ENCODE peak calls at places on chromosome 20, in six cellular contexts. W, C, Q, O, X and N are unnamed samples.

GRCh38 chr20:52824494-52825216 is 147.5 kb upstream of the TSHZ2 start:
- DNase-seq in W (no peak), C (no peak), Q (no peak), O (no peak), X (no peak), N (no peak)

GRCh38 chr20:34246126-34246626 is 5.0 kb downstream of the ASIP start:
- DNase-seq in W (no peak), C (no peak), Q (no peak), O (no peak), X (no peak), N (no peak)

GRCh38 chr20:40010483-40010882 is 678.6 kb downstream of the MAFB start:
- DNase-seq in W (no peak), C (no peak), Q (no peak), O (no peak), X (no peak), N (no peak)

GRCh38 chr20:326645-327031 is 1.3 kb downstream of the SOX12 start:
- DNase-seq in W (no peak), C (no peak), Q (peak), O (no peak), X (peak), N (peak)

GRCh38 chr20:52410182-52410647 is 218.6 kb upstream of the ZFP64 start:
- DNase-seq in W (no peak), C (peak), Q (no peak), O (no peak), X (no peak), N (no peak)

GRCh38 chr20:4161447-4162251 is 146.3 kb upstream of the RNF24 start:
- DNase-seq in W (peak), C (no peak), Q (no peak), O (peak), X (no peak), N (peak)

GRCh38 chr20:577167-577791 is 32.8 kb downstream of the TCF15 start:
- DNase-seq in W (no peak), C (no peak), Q (peak), O (no peak), X (no peak), N (no peak)

GRCh38 chr20:34368547-34368946 is 5.5 kb downstream of the ITCH start:
- DNase-seq in W (no peak), C (no peak), Q (peak), O (no peak), X (no peak), N (no peak)

GRCh38 chr20:49583669-49584417 is 15.9 kb upstream of the PTGIS start:
- DNase-seq in W (peak), C (peak), Q (peak), O (no peak), X (peak), N (peak)

GRCh38 chr20:24235224-24235735 is 234.1 kb upstream of the SYNDIG1 start:
- DNase-seq in W (no peak), C (no peak), Q (no peak), O (no peak), X (no peak), N (no peak)

GRCh38 chr20:53926428-53927028 is 143.9 kb downstream of the BCAS1 start:
- DNase-seq in W (no peak), C (no peak), Q (peak), O (peak), X (no peak), N (peak)

GRCh38 chr20:39853664-39854063 is 835.4 kb downstream of the MAFB start:
- DNase-seq in W (no peak), C (no peak), Q (no peak), O (peak), X (no peak), N (no peak)

GRCh38 chr20:48686238-48687096 is 141.3 kb downstream of the PREX1 start:
- DNase-seq in W (no peak), C (peak), Q (no peak), O (no peak), X (no peak), N (peak)

GRCh38 chr20:20744170-20744725 is 31.8 kb upstream of the RALGAPA2 start:
- DNase-seq in W (no peak), C (no peak), Q (no peak), O (no peak), X (no peak), N (no peak)

GRCh38 chr20:50181344-50181743 is 9.3 kb upstream of the CEBPB start:
- DNase-seq in W (no peak), C (no peak), Q (no peak), O (no peak), X (no peak), N (no peak)

GRCh38 chr20:45100563-45101245 is at the start of gene KCNS1:
- DNase-seq in W (no peak), C (no peak), Q (no peak), O (no peak), X (no peak), N (peak)

GRCh38 chr20:32763202-32763999 is 1.2 kb downstream of the DNMT3B start:
- DNase-seq in W (no peak), C (no peak), Q (no peak), O (no peak), X (no peak), N (peak)

GRCh38 chr20:43096471-43096870 is 93.2 kb downstream of the PTPRT start:
- DNase-seq in W (no peak), C (no peak), Q (no peak), O (no peak), X (no peak), N (no peak)

DNA sequence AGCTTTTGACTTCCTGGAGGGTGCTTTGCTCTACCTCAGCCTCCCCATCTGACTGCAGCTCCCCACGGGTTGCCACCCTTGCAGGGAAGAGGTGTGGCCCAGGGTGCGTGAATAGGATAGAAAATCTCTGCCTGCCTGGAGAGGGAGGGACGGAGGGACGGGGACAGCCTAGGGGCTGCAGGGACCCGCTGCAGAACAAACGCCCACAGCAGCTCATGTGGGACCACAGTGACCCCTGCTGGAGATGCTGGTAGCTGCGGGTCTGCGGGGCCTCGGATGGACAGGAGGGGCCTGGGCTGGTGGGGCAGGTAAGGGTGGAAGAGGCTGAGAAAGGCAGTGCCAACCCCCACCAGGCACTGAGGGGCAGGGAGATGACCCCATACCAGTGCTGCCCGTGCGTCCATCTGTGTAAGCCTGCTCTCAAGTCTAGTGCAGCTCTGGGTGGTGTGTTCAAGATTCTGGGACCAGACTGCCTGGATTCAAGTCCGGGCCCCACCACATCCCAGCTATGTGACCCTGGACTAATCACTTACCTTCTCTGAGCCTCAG is 39.4 kb downstream of the KIAA1755 start:
- DNase-seq in W (peak), C (peak), Q (peak), O (no peak), X (peak), N (peak)
- TF ChIP-seq POLR2A in W (no peak), C (no peak), Q (no peak), O (no peak), X (no peak), N (no peak)

GRCh38 chr20:11174861-11175260 is 501.1 kb upstream of the JAG1 start:
- DNase-seq in W (no peak), C (no peak), Q (no peak), O (no peak), X (no peak), N (no peak)
- H3K27ac ChIP-seq in W (no peak), C (no peak), Q (no peak), O (no peak), X (no peak), N (no peak)

DNA sequence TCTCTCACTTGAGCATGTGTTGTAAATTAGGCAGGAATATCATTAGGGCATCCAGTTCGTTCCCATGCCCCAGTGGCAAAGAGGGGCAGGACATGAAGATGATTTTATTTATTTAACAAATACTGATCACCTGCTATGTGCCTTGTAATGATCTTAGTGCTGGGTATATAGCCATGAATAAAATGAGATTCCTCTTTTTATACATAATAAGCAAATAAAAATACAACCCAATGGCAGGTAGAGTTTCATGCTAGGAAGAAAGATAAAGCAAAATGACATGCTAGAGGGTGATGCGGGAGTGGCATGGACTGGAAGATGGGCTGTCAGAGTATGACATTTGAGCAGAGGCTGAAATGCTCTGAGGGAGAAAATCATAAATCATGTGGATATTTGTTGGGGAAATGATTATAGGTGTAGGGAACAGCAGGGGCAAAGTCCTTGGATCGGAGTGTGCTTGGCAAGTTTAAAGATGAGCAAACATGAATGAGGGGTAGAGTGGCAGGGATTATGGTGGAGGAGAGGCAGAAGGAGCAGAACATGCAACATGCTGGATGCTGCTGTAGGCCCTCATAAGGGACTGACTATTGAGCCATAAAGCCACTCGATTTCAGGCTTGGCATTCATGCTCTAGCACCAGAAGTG is 342.1 kb downstream of the PLCB1 start:
- DNase-seq in W (no peak), C (no peak), Q (no peak), O (no peak), X (no peak), N (no peak)
- TF ChIP-seq EP300 in W (no peak), C (no peak), Q (no peak), O (no peak), X (no peak), N (no peak)

GRCh38 chr20:25517124-25517523 is 68.2 kb downstream of the NINL start:
- DNase-seq in W (no peak), C (no peak), Q (no peak), O (no peak), X (no peak), N (no peak)
- TF ChIP-seq POLR2A in W (no peak), C (no peak), Q (no peak), O (no peak), X (no peak), N (no peak)

GRCh38 chr20:19252670-19253120 is 40.3 kb downstream of the SLC24A3 start:
- DNase-seq in W (no peak), C (peak), Q (no peak), O (no peak), X (peak), N (peak)

GRCh38 chr20:19254086-19254821 is 41.8 kb downstream of the SLC24A3 start:
- DNase-seq in W (no peak), C (no peak), Q (no peak), O (no peak), X (no peak), N (no peak)

GRCh38 chr20:19251506-19251905 is 39.1 kb downstream of the SLC24A3 start:
- DNase-seq in W (no peak), C (peak), Q (no peak), O (no peak), X (no peak), N (no peak)

GRCh38 chr20:19253316-19253715 is 40.9 kb downstream of the SLC24A3 start:
- DNase-seq in W (no peak), C (no peak), Q (no peak), O (no peak), X (no peak), N (no peak)

DNA sequence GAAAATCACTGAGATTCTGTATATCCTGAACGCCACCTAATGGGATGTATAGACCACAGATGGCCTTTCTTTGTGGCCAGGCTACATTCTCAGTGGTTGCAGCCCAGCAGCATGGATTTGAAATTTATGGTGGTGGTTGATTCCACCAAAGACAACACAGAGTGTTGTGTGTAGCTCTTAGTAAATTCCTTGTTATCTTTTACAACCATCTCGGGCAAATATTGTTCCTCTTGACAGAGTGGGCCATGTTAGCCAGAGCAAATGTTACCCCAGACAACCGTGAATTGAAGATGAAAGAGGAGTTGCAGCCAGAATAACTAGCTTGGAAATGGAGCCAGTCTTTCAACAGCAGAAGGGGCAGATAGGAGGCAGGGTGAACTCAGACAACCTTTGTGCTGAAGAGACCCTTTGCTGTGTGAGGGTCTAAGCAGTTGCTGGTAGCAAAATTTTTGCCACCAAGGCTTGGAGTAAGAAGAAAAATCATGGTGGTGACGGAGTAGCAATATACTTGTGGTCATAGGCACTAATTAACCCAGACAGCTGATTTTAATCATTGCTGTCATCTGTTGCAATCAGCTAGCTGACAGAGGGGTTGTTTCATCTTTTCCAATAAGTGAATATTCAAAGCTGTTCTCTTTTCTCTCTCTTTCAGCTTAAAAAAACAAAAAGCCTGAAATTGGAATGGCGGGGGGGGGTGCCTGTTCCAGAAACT is 39.7 kb downstream of the SLC24A3 start:
- DNase-seq in W (no peak), C (no peak), Q (no peak), O (no peak), X (no peak), N (no peak)
- H3K27ac ChIP-seq in W (no peak), C (no peak), Q (no peak), O (no peak), X (peak), N (peak)

GRCh38 chr20:36234771-36235320 is 1.4 kb upstream of the AAR2 start:
- DNase-seq in W (no peak), C (no peak), Q (no peak), O (no peak), X (peak), N (no peak)

GRCh38 chr20:36238153-36238552 is 1.9 kb downstream of the AAR2 start:
- DNase-seq in W (no peak), C (no peak), Q (no peak), O (no peak), X (no peak), N (no peak)

GRCh38 chr20:36236786-36237121 is 476 bp downstream of the AAR2 start:
- DNase-seq in W (no peak), C (no peak), Q (no peak), O (no peak), X (peak), N (no peak)

GRCh38 chr20:36237477-36237876 is 1.2 kb downstream of the AAR2 start:
- DNase-seq in W (no peak), C (no peak), Q (no peak), O (no peak), X (peak), N (no peak)

DNA sequence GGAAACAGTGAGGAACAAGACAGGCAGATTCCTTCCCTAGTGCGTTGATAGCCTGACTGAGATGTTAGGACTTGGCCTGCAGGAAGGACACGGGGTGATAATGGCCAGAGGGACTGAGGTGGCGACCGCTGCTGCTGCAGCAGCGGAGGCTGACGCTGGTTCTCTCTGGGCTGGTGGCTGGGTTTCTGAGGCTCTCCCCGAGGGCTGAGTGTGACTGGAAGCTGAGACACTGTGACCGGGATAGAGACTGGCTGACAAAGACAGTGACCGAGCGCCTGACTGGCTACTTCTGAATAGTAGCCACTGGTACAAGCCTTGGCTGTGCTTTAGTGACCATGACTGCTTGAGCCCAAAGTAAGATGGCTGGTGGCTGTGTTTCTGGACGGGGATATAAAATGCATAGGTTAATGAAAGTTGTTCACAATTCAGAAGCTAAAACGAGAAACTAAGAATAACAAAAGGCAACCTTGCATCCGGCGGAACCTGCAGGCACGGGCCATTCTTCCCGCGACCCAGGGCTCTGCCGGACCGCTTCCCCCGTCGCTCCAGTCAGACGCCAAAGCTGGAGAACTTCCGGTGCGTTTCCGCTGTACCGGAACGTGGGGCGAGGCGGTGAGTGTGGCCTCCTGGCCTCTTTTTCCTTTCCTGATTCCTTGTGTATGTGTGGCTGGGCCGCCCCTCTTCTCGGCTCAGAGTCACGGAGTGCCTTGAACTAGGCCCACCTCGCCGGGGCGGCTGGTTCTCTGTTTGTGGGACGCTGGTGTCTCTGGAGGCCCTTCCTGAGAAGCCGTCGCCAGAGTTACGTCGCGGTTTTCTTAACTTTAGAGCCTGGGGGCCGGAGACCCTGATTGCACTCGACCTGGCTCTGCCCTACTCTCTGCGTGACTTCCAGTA is at the start of gene AAR2:
- DNase-seq in W (peak), C (peak), Q (peak), O (peak), X (peak), N (peak)
- TF ChIP-seq EP300 in W (no peak), C (peak), Q (no peak), O (peak), X (no peak), N (no peak)

GRCh38 chr20:63223826-63224207 is 7.9 kb upstream of the YTHDF1 start:
- DNase-seq in W (no peak), C (no peak), Q (no peak), O (no peak), X (no peak), N (no peak)

GRCh38 chr20:63225082-63225454 is 9.1 kb upstream of the YTHDF1 start:
- DNase-seq in W (no peak), C (no peak), Q (no peak), O (no peak), X (no peak), N (no peak)

GRCh38 chr20:63226020-63226943 is 9.4 kb upstream of the BIRC7 start:
- DNase-seq in W (no peak), C (no peak), Q (peak), O (no peak), X (no peak), N (no peak)

GRCh38 chr20:63223121-63223825 is 7.3 kb upstream of the YTHDF1 start:
- DNase-seq in W (no peak), C (peak), Q (peak), O (no peak), X (no peak), N (no peak)

GRCh38 chr20:63224272-63225081 is 8.5 kb upstream of the YTHDF1 start:
- DNase-seq in W (peak), C (no peak), Q (peak), O (no peak), X (peak), N (peak)
- TF ChIP-seq POLR2A in W (no peak), C (no peak), Q (no peak), O (no peak), X (no peak), N (no peak)